ENCODE peak calls at places on chromosome 9, in five cellular contexts. Q is right atrium auricular region, B is NT2/D1, R is psoas muscle, J is A549. K is an unnamed sample.

GRCh38 chr9:5185220-5185840 is at the start of gene INSL6:
- DNase-seq in J (no peak), Q (no peak), B (no peak), R (no peak), K (no peak)

GRCh38 chr9:133304158-133304470 is 29.1 kb upstream of the ABO start:
- DNase-seq in R (no peak), Q (no peak), B (no peak), J (no peak), K (no peak)

GRCh38 chr9:89771205-89771604 is 166.4 kb downstream of the GADD45G start:
- DNase-seq in J (no peak), R (no peak), B (no peak), Q (no peak), K (no peak)

GRCh38 chr9:72137697-72138365 is 11.4 kb upstream of the GDA start:
- DNase-seq in Q (no peak), R (no peak), B (no peak), J (no peak), K (no peak)

GRCh38 chr9:93129691-93130500 is 4.2 kb downstream of the NINJ1 start:
- DNase-seq in R (no peak), B (no peak), Q (no peak), J (no peak), K (no peak)

GRCh38 chr9:72401396-72401795 is 36.4 kb upstream of the ZFAND5 start:
- DNase-seq in J (no peak), B (no peak), R (no peak), Q (no peak), K (no peak)

GRCh38 chr9:105751761-105752160 is 57.4 kb downstream of the TMEM38B start:
- DNase-seq in R (no peak), J (no peak), B (no peak), Q (no peak), K (no peak)

GRCh38 chr9:22035591-22036011 is 26.5 kb upstream of the CDKN2B start:
- DNase-seq in Q (no peak), R (no peak), B (no peak), J (no peak), K (no peak)

GRCh38 chr9:96176901-96177718 is 124.9 kb downstream of the HSD17B3 start:
- DNase-seq in B (no peak), J (no peak), R (no peak), Q (no peak), K (no peak)

GRCh38 chr9:70563437-70564204 is 149.2 kb upstream of the KLF9 start:
- DNase-seq in B (no peak), R (no peak), J (no peak), Q (no peak), K (no peak)

GRCh38 chr9:91927912-91928510 is 22.0 kb downstream of the ROR2 start:
- DNase-seq in Q (no peak), J (no peak), R (no peak), B (no peak), K (no peak)

GRCh38 chr9:6640268-6641072 is 5.1 kb downstream of the GLDC start:
- DNase-seq in J (no peak), B (no peak), Q (no peak), R (no peak), K (no peak)

GRCh38 chr9:18504707-18505106 is 30.8 kb downstream of the ADAMTSL1 start:
- DNase-seq in B (no peak), Q (no peak), R (no peak), J (no peak), K (no peak)

GRCh38 chr9:6598249-6598725 is 47.2 kb downstream of the GLDC start:
- DNase-seq in Q (no peak), R (no peak), B (no peak), J (no peak), K (no peak)

GRCh38 chr9:36021968-36022367 is 14.7 kb upstream of the RECK start:
- DNase-seq in B (no peak), R (no peak), Q (no peak), J (no peak), K (no peak)

GRCh38 chr9:133641396-133641655 is 5.2 kb downstream of the DBH start:
- DNase-seq in B (no peak), J (no peak), R (no peak), Q (no peak), K (no peak)

GRCh38 chr9:80952523-80952922 is 736.8 kb downstream of the TLE1 start:
- DNase-seq in B (no peak), R (no peak), J (no peak), Q (no peak), K (no peak)

GRCh38 chr9:11973011-11973410 is 720.2 kb upstream of the TYRP1 start:
- DNase-seq in J (no peak), Q (no peak), R (no peak), B (no peak), K (no peak)

GRCh38 chr9:81720450-81721086 is 31.2 kb upstream of the TLE1 start:
- DNase-seq in B (no peak), J (no peak), R (no peak), Q (no peak), K (no peak)

GRCh38 chr9:16552252-16552651 is 318.2 kb downstream of the BNC2 start:
- DNase-seq in B (no peak), Q (no peak), J (no peak), R (no peak), K (no peak)

GRCh38 chr9:126482361-126483044 is 131.2 kb upstream of the LMX1B start:
- DNase-seq in J (no peak), B (no peak), Q (no peak), R (peak; percentile 60), K (no peak)
- H3K4me3 ChIP-seq in J (no peak overlapping the region), B (no peak overlapping the region), Q (peak overlapping the region; percentile 9), R (peak overlapping the region; percentile 33), K (peak overlapping the region; percentile 16)

DNA sequence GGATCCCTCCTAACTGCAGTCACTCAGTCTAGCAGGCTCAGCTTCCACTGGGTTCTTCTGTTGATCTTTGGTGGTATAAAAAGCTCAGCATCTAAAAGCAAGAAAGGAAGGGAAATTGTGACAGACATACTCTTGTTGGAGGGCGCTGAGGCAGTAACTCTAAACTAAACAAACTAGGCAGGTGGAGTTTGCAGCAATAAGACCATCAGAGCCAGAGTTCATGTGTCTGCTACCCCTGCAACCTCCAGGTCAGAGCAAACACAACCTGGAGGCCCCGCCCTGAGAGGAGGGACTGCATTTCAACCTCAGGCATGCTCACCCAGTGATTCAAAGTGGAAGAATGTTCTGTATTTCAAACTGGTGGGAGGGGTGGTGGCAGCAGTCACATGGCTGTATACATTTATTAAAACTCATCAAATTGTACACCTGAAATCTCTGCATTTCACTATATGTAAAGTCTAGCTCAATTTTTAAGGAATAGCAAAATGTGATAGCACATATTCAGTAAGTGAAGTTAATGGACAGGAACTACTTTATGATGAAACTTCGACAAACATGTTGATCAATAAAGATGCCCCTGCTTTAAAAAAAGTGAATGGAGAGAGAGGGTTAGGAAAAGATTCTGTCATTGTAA is 7.1 kb downstream of the ACTL7A start:
- DNase-seq in J (peak; percentile 42), Q (no peak), B (no peak), R (no peak), K (no peak)
- H3K4me3 ChIP-seq in J (no peak overlapping the region), Q (no peak overlapping the region), B (no peak overlapping the region), R (no peak overlapping the region), K (no peak overlapping the region)

GRCh38 chr9:109497193-109498165 is 628 bp downstream of the PTPN3 start:
- DNase-seq in Q (no peak), B (no peak), R (peak; percentile 19), J (peak; percentile 62), K (no peak)
- H3K4me3 ChIP-seq in Q (peak overlapping the region; percentile 60), B (peak overlapping the region; percentile 57), R (peak overlapping the region; percentile 73), J (peak overlapping the region; percentile 71), K (peak overlapping the region; percentile 47)

GRCh38 chr9:129352157-129352870 is 174.3 kb upstream of the IER5L start:
- DNase-seq in R (peak; percentile 55), B (no peak), J (no peak), Q (no peak), K (no peak)
- H3K4me3 ChIP-seq in R (peak overlapping the region; percentile 46), B (peak overlapping the region; percentile 66), J (peak overlapping the region; percentile 60), Q (peak overlapping the region; percentile 52), K (peak overlapping the region; percentile 63)

GRCh38 chr9:87725356-87725899 is 491 bp upstream of the CTSL start:
- DNase-seq in Q (no peak), B (no peak), R (peak; percentile 37), J (peak; percentile 42), K (no peak)
- H3K4me3 ChIP-seq in Q (peak overlapping the region; percentile 71), B (peak overlapping the region; percentile 79), R (peak overlapping the region; percentile 92), J (peak overlapping the region; percentile 80), K (peak overlapping the region; percentile 70)

DNA sequence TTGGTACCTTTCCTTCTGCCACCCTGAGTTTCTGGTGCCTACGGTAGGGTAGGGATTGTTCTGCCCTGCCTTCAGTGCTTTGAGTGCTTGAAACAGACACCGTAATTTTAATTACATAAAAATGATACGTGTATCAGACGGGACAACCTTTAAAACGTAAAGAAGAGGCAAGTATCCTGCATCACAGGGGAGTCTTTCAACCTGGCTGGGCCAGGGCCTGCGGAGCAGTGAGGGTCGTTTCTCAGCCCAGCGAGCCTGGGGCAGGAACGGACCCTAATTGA is 480 bp upstream of the DAB2IP start:
- DNase-seq in J (no peak), R (no peak), B (no peak), Q (no peak), K (no peak)
- H3K4me3 ChIP-seq in J (peak overlapping the region; percentile 88), R (peak overlapping the region; percentile 73), B (peak overlapping the region; percentile 73), Q (peak overlapping the region; percentile 64), K (peak overlapping the region; percentile 66)

DNA sequence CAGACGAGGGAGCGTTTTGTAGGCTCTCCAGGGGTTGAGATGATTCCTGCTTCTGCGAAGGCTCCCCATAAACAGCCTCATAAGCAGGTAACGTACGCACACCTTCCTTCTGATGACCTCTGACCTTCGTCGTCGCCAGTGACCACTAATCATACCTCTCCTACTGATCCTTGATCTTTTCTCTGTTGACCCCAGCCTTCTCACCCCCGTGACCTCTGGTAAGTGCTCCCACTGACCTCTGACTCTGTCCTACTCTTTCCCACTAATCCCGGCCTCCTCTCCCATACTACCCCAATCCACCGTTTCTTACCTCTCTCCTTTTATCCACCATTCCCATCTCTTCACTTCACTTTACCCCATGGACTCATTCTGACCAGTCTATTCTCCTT is 356 bp downstream of the DNAI1 start:
- DNase-seq in B (no peak), J (peak; percentile 10), R (no peak), Q (no peak), K (no peak)
- H3K4me3 ChIP-seq in B (peak overlapping the region; percentile 29), J (peak overlapping the region; percentile 43), R (peak overlapping the region; percentile 85), Q (peak overlapping the region; percentile 76), K (peak overlapping the region; percentile 83)

GRCh38 chr9:128250839-128251558 is 24.8 kb downstream of the GOLGA2 start:
- DNase-seq in B (no peak), J (no peak), R (no peak), Q (no peak), K (no peak)
- H3K4me3 ChIP-seq in B (no peak overlapping the region), J (no peak overlapping the region), R (peak overlapping the region; percentile 44), Q (peak overlapping the region; percentile 47), K (peak overlapping the region; percentile 40)